ENCODE peak calls at places on chromosome 15, in five cellular contexts. Z, K, D, H and S are unnamed samples.

GRCh38 chr15:70636540-70637165 is 126.7 kb downstream of the UACA start:
- DNase-seq in Z (peak), K (no peak), D (no peak), H (no peak), S (peak)

GRCh38 chr15:42056934-42057743 is 36.3 kb upstream of the PLA2G4E start:
- DNase-seq in Z (peak), K (peak), D (peak), H (peak), S (peak)

GRCh38 chr15:69107025-69107620 is 53.3 kb upstream of the GLCE start:
- DNase-seq in Z (no peak), K (no peak), D (no peak), H (no peak), S (no peak)

GRCh38 chr15:34708422-34708821 is 46.4 kb downstream of the GJD2 start:
- DNase-seq in Z (peak), K (no peak), D (no peak), H (no peak), S (peak)

GRCh38 chr15:60464836-60465630 is 13.9 kb downstream of the ICE2 start:
- DNase-seq in Z (no peak), K (no peak), D (no peak), H (no peak), S (no peak)

GRCh38 chr15:33008284-33009011 is 186.1 kb downstream of the FMN1 start:
- DNase-seq in Z (no peak), K (no peak), D (no peak), H (no peak), S (no peak)

GRCh38 chr15:45943255-45943654 is 308.4 kb downstream of the SQOR start:
- DNase-seq in Z (no peak), K (no peak), D (no peak), H (no peak), S (peak)

GRCh38 chr15:48858401-48858800 is 19.5 kb upstream of the EID1 start:
- DNase-seq in Z (no peak), K (no peak), D (no peak), H (no peak), S (peak)

GRCh38 chr15:81338422-81339007 is 14.6 kb upstream of the STARD5 start:
- DNase-seq in Z (peak), K (no peak), D (no peak), H (no peak), S (no peak)

GRCh38 chr15:95684126-95684525 is 646.4 kb upstream of the NR2F2 start:
- DNase-seq in Z (no peak), K (no peak), D (no peak), H (no peak), S (peak)

GRCh38 chr15:66862878-66863335 is 160.9 kb downstream of the SMAD6 start:
- DNase-seq in Z (peak), K (peak), D (peak), H (peak), S (peak)